ENCODE peak calls at places on chromosomes 1 and 21, in six cellular contexts. I, R, V, P, E and U are unnamed samples.

GRCh38 chr1:18325151-18325550 is 155.6 kb upstream of the KLHDC7A start:
- DNase-seq in P (no peak), I (no peak), E (no peak), V (no peak), R (no peak), U (no peak)

GRCh38 chr1:231124746-231125145 is 37.1 kb upstream of the TRIM67 start:
- DNase-seq in I (no peak), P (no peak), R (no peak), E (no peak), V (no peak), U (no peak)

GRCh38 chr1:94807742-94808491 is 12.2 kb upstream of the SLC44A3 start:
- DNase-seq in R (no peak), E (no peak), I (no peak), P (no peak), V (no peak), U (no peak)

GRCh38 chr1:114328505-114328904 is 174.8 kb upstream of the SYT6 start:
- DNase-seq in V (no peak), E (no peak), P (no peak), I (no peak), R (no peak), U (no peak)

GRCh38 chr1:97190326-97190725 is 468.7 kb downstream of the PTBP2 start:
- DNase-seq in P (no peak), I (no peak), E (no peak), V (no peak), R (peak), U (no peak)

GRCh38 chr1:17913326-17914115 is 158.4 kb downstream of the ACTL8 start:
- DNase-seq in P (no peak), V (no peak), R (no peak), E (no peak), I (no peak), U (no peak)

GRCh38 chr1:59427155-59427554 is 130.3 kb downstream of the FGGY start:
- DNase-seq in V (no peak), E (peak), R (peak), P (no peak), I (no peak), U (peak)

GRCh38 chr1:60809204-60809985 is 273.0 kb upstream of the NFIA start:
- DNase-seq in E (no peak), V (no peak), I (no peak), P (no peak), R (no peak), U (no peak)

GRCh38 chr1:5388622-5389021 is 603.6 kb downstream of the NPHP4 start:
- DNase-seq in I (no peak), R (no peak), P (no peak), E (no peak), V (no peak), U (no peak)

GRCh38 chr1:39050001-39050400 is 23.9 kb downstream of the NDUFS5 start:
- DNase-seq in I (no peak), V (no peak), E (no peak), P (no peak), R (no peak), U (no peak)

GRCh38 chr1:3814065-3814464 is 17.8 kb upstream of the LRRC47 start:
- DNase-seq in I (no peak), E (no peak), V (no peak), P (no peak), R (no peak), U (no peak)

GRCh38 chr1:24418898-24419628 is 3.5 kb downstream of the NIPAL3 start:
- DNase-seq in V (no peak), I (no peak), E (no peak), P (peak), R (peak), U (peak)

GRCh38 chr1:16181887-16182719 is 26.2 kb upstream of the EPHA2 start:
- DNase-seq in R (peak), I (no peak), E (peak), P (no peak), V (no peak), U (peak)

GRCh38 chr1:213122514-213122929 is 71.5 kb downstream of the RPS6KC1 start:
- DNase-seq in R (peak), I (no peak), V (no peak), E (no peak), P (peak), U (peak)

GRCh38 chr1:222529181-222529580 is 18.7 kb downstream of the HHIPL2 start:
- DNase-seq in I (no peak), P (no peak), R (no peak), E (no peak), V (no peak), U (no peak)

GRCh38 chr1:19512545-19512944 is 27.2 kb upstream of the CAPZB start:
- DNase-seq in I (no peak), R (no peak), P (no peak), E (no peak), V (no peak), U (peak)

GRCh38 chr21:42112223-42112622 is 41.1 kb downstream of the UMODL1 start:
- DNase-seq in I (no peak), V (no peak), R (no peak), P (no peak), E (no peak), U (no peak)

GRCh38 chr1:54945393-54945936 is 35.0 kb upstream of the TMEM61 start:
- DNase-seq in E (no peak), P (no peak), R (peak), I (no peak), V (no peak), U (no peak)

GRCh38 chr1:150429805-150430204 is 57.4 kb upstream of the TARS2 start:
- DNase-seq in I (no peak), E (peak), V (no peak), P (no peak), R (peak), U (no peak)

GRCh38 chr1:41672173-41672572 is 187.7 kb upstream of the EDN2 start:
- DNase-seq in V (no peak), I (no peak), P (no peak), E (peak), R (peak), U (peak)

GRCh38 chr1:226972931-226973330 is 32.8 kb downstream of the COQ8A start:
- DNase-seq in V (no peak), E (no peak), P (no peak), R (no peak), I (no peak), U (no peak)

GRCh38 chr1:167249702-167250101 is 29.0 kb downstream of the POU2F1 start:
- DNase-seq in P (no peak), V (no peak), E (no peak), I (no peak), R (peak), U (no peak)

GRCh38 chr1:6947952-6948351 is 162.7 kb downstream of the CAMTA1 start:
- DNase-seq in R (no peak), E (no peak), V (no peak), P (no peak), I (no peak), U (no peak)

GRCh38 chr1:204733869-204734596 is 48.5 kb upstream of the LRRN2 start:
- DNase-seq in P (peak), I (no peak), E (no peak), R (no peak), V (no peak), U (no peak)

GRCh38 chr1:109785446-109786106 is 21.9 kb upstream of the EPS8L3 start:
- DNase-seq in P (no peak), V (no peak), E (no peak), R (no peak), I (no peak), U (no peak)

GRCh38 chr21:31526040-31526439 is 133.5 kb upstream of the SOD1 start:
- DNase-seq in I (no peak), E (peak), R (no peak), V (no peak), P (no peak), U (no peak)

GRCh38 chr1:28123461-28123961 is 35.1 kb upstream of the EYA3 start:
- DNase-seq in E (no peak), I (no peak), V (no peak), R (peak), P (no peak), U (no peak)

GRCh38 chr1:224626042-224626441 is 9.9 kb downstream of the CNIH3 start:
- DNase-seq in R (peak), V (no peak), E (no peak), P (no peak), I (no peak), U (no peak)

GRCh38 chr21:45970674-45971486 is 10.7 kb upstream of the COL6A1 start:
- DNase-seq in V (no peak), E (peak), P (no peak), I (peak), R (no peak), U (peak)

GRCh38 chr1:90951009-90951408 is 70.8 kb downstream of the ZNF644 start:
- DNase-seq in E (no peak), V (no peak), I (no peak), R (no peak), P (no peak), U (no peak)

GRCh38 chr1:101153692-101154091 is 83.1 kb upstream of the S1PR1 start:
- DNase-seq in I (no peak), V (no peak), P (no peak), R (no peak), E (no peak), U (no peak)

GRCh38 chr1:28796321-28797213 is 15.4 kb upstream of the OPRD1 start:
- DNase-seq in E (no peak), V (no peak), P (no peak), R (no peak), I (no peak), U (no peak)

GRCh38 chr1:227306689-227307088 is 11.6 kb downstream of the CDC42BPA start:
- DNase-seq in R (peak), P (no peak), V (no peak), I (no peak), E (no peak), U (no peak)

GRCh38 chr1:190595438-190595837 is 117.8 kb upstream of the BRINP3 start:
- DNase-seq in P (no peak), I (no peak), V (no peak), E (no peak), R (no peak), U (no peak)

GRCh38 chr1:244163861-244164562 is 112.9 kb downstream of the ZBTB18 start:
- DNase-seq in R (peak), I (no peak), E (peak), P (no peak), V (no peak), U (peak)

GRCh38 chr1:46603481-46603857 is 599 bp downstream of the MKNK1 start:
- DNase-seq in E (no peak), V (no peak), R (peak), P (no peak), I (no peak), U (no peak)

GRCh38 chr21:39885119-39885848 is 18.0 kb downstream of the PCP4 start:
- DNase-seq in E (no peak), I (no peak), R (no peak), V (no peak), P (no peak), U (no peak)

GRCh38 chr21:35036521-35037383 is 12.3 kb downstream of the RUNX1 start:
- DNase-seq in V (no peak), P (no peak), R (no peak), E (no peak), I (no peak), U (no peak)

GRCh38 chr1:41345434-41346075 is 15.7 kb upstream of the FOXO6 start:
- DNase-seq in V (no peak), P (no peak), R (no peak), E (no peak), I (no peak), U (no peak)